ENCODE peak calls at places on chromosome 20, in ten cellular contexts. N, P, L, Q, H, B, S, M, G and K are unnamed samples.
A peak's percentile ranks its signal among the peaks of the same experiment; 100 is the strongest.

GRCh38 chr20:3209946-3210317 is 634 bp downstream of the ITPA start:
- DNase-seq in N (no peak), P (no peak), L (no peak), Q (no peak), H (no peak), B (no peak), S (no peak), M (peak; percentile 14), G (no peak), K (no peak)

GRCh38 chr20:22438926-22439325 is 145.4 kb downstream of the FOXA2 start:
- DNase-seq in N (no peak), P (peak; percentile 50), L (no peak), Q (no peak), H (no peak), B (no peak), S (no peak), M (no peak), G (no peak), K (no peak)

GRCh38 chr20:45346291-45346718 is 1.9 kb downstream of the SDC4 start:
- DNase-seq in N (no peak), P (no peak), L (no peak), Q (no peak), H (no peak), B (no peak), S (no peak), M (no peak), G (no peak), K (no peak)

GRCh38 chr20:58987790-58988564 is 6.9 kb downstream of the NELFCD start:
- DNase-seq in N (no peak), P (no peak), L (no peak), Q (no peak), H (no peak), B (no peak), S (no peak), M (no peak), G (no peak), K (no peak)

GRCh38 chr20:11891827-11892521 is 25.7 kb upstream of the BTBD3 start:
- DNase-seq in N (peak; percentile 81), P (peak; percentile 57), L (peak; percentile 81), Q (peak; percentile 72), H (peak; percentile 65), B (peak; percentile 64), S (no peak), M (peak; percentile 65), G (peak; percentile 90), K (peak; percentile 71)

GRCh38 chr20:9071976-9072726 is 3.3 kb downstream of the PLCB4 start:
- DNase-seq in N (no peak), P (no peak), L (no peak), Q (no peak), H (no peak), B (no peak), S (no peak), M (no peak), G (no peak), K (no peak)

GRCh38 chr20:44170796-44171410 is 16.1 kb downstream of the JPH2 start:
- DNase-seq in N (no peak), P (no peak), L (no peak), Q (no peak), H (no peak), B (no peak), S (no peak), M (no peak), G (no peak), K (no peak)

GRCh38 chr20:33231237-33231636 is 4.6 kb upstream of the BPIFA1 start:
- DNase-seq in N (no peak), P (no peak), L (no peak), Q (no peak), H (no peak), B (no peak), S (no peak), M (no peak), G (no peak), K (no peak)

GRCh38 chr20:37513764-37514359 is 7.2 kb upstream of the NNAT start:
- DNase-seq in N (no peak), P (no peak), L (no peak), Q (no peak), H (no peak), B (no peak), S (no peak), M (no peak), G (no peak), K (no peak)

GRCh38 chr20:51342510-51343236 is 199.8 kb downstream of the NFATC2 start:
- DNase-seq in N (no peak), P (no peak), L (no peak), Q (no peak), H (no peak), B (no peak), S (no peak), M (no peak), G (no peak), K (no peak)

GRCh38 chr20:2759603-2760360 is 40.6 kb downstream of the CPXM1 start:
- DNase-seq in N (no peak), P (no peak), L (no peak), Q (no peak), H (no peak), B (no peak), S (peak; percentile 62), M (no peak), G (no peak), K (no peak)

GRCh38 chr20:31923388-31924271 is 28.2 kb downstream of the PDRG1 start:
- DNase-seq in N (no peak), P (no peak), L (no peak), Q (no peak), H (no peak), B (no peak), S (no peak), M (no peak), G (no peak), K (no peak)

GRCh38 chr20:31691646-31692275 is 30.9 kb downstream of the BCL2L1 start:
- DNase-seq in N (no peak), P (peak; percentile 11), L (no peak), Q (no peak), H (no peak), B (no peak), S (no peak), M (no peak), G (no peak), K (no peak)

GRCh38 chr20:35009665-35010328 is 54.1 kb downstream of the MYH7B start:
- DNase-seq in N (peak; percentile 14), P (no peak), L (no peak), Q (no peak), H (no peak), B (no peak), S (no peak), M (no peak), G (peak; percentile 2), K (peak; percentile 53)

GRCh38 chr20:35012227-35013069 is 56.8 kb downstream of the MYH7B start:
- DNase-seq in N (peak; percentile 68), P (no peak), L (no peak), Q (no peak), H (no peak), B (no peak), S (no peak), M (peak; percentile 30), G (no peak), K (no peak)

GRCh38 chr20:35013421-35014411 is 58.0 kb downstream of the MYH7B start:
- DNase-seq in N (no peak), P (no peak), L (no peak), Q (no peak), H (no peak), B (no peak), S (no peak), M (no peak), G (no peak), K (peak; percentile 37)

GRCh38 chr20:35010405-35011192 is 54.9 kb downstream of the MYH7B start:
- DNase-seq in N (peak; percentile 14), P (no peak), L (no peak), Q (no peak), H (no peak), B (no peak), S (no peak), M (no peak), G (peak; percentile 9), K (no peak)

GRCh38 chr20:35011589-35012226 is 56.0 kb downstream of the MYH7B start:
- DNase-seq in N (peak; percentile 13), P (no peak), L (no peak), Q (no peak), H (no peak), B (no peak), S (no peak), M (no peak), G (no peak), K (no peak)
- H3K27ac ChIP-seq in N (peak overlapping the region; percentile 24), P (no peak overlapping the region), L (no peak overlapping the region), Q (no peak overlapping the region), H (peak overlapping the region; percentile 3), B (no peak overlapping the region), S (peak overlapping the region; percentile 49), M (no peak overlapping the region), G (no peak overlapping the region), K (peak overlapping the region; percentile 63)

GRCh38 chr20:49748525-49748838 is 34.8 kb upstream of the B4GALT5 start:
- DNase-seq in N (no peak), P (no peak), L (no peak), Q (no peak), H (no peak), B (no peak), S (no peak), M (no peak), G (no peak), K (no peak)
- H3K4me1 ChIP-seq in N (peaks cover 15% of the 10 kb centered on the region), P (peaks cover 11% of the 10 kb centered on the region), L (peaks cover 15% of the 10 kb centered on the region), Q (no peaks in the 10 kb centered on the region), H (peaks cover 4% of the 10 kb centered on the region), B (peaks cover 21% of the 10 kb centered on the region), S (peaks cover 14% of the 10 kb centered on the region), M (peaks cover 2% of the 10 kb centered on the region), G (peaks cover 28% of the 10 kb centered on the region), K (peaks cover 3% of the 10 kb centered on the region)

GRCh38 chr20:402496-402885 is 5.6 kb upstream of the RBCK1 start:
- DNase-seq in N (no peak), P (no peak), L (no peak), Q (no peak), H (no peak), B (no peak), S (no peak), M (no peak), G (no peak), K (no peak)

GRCh38 chr20:400121-400450 is 8.0 kb upstream of the RBCK1 start:
- DNase-seq in N (no peak), P (no peak), L (no peak), Q (no peak), H (no peak), B (no peak), S (no peak), M (no peak), G (no peak), K (no peak)

GRCh38 chr20:399182-399707 is 8.9 kb upstream of the RBCK1 start:
- DNase-seq in N (peak; percentile 10), P (no peak), L (no peak), Q (no peak), H (no peak), B (no peak), S (peak; percentile 73), M (no peak), G (no peak), K (no peak)

GRCh38 chr20:401682-402495 is 6.2 kb upstream of the RBCK1 start:
- DNase-seq in N (peak; percentile 12), P (no peak), L (no peak), Q (no peak), H (no peak), B (peak; percentile 25), S (no peak), M (peak; percentile 83), G (no peak), K (no peak)

GRCh38 chr20:400451-401275 is 7.4 kb upstream of the RBCK1 start:
- DNase-seq in N (peak; percentile 5), P (peak; percentile 47), L (no peak), Q (no peak), H (no peak), B (no peak), S (no peak), M (no peak), G (no peak), K (no peak)
- H3K27ac ChIP-seq in N (no peak overlapping the region), P (peak overlapping the region; percentile 70), L (no peak overlapping the region), Q (no peak overlapping the region), H (no peak overlapping the region), B (peak overlapping the region; percentile 96), S (no peak overlapping the region), M (no peak overlapping the region), G (no peak overlapping the region), K (no peak overlapping the region)

GRCh38 chr20:47330071-47330470 is 26.4 kb downstream of the ZMYND8 start:
- DNase-seq in N (no peak), P (no peak), L (no peak), Q (no peak), H (no peak), B (no peak), S (no peak), M (no peak), G (no peak), K (no peak)
- H3K4me1 ChIP-seq in N (peaks cover 84% of the 10 kb centered on the region), P (peaks cover 60% of the 10 kb centered on the region), L (peaks cover 34% of the 10 kb centered on the region), Q (peaks cover 25% of the 10 kb centered on the region), H (peaks cover 32% of the 10 kb centered on the region), B (peaks cover 92% of the 10 kb centered on the region), S (peaks cover 55% of the 10 kb centered on the region), M (peaks cover 21% of the 10 kb centered on the region), G (peaks cover 63% of the 10 kb centered on the region), K (peaks cover 12% of the 10 kb centered on the region)